ENCODE peak calls at places on chromosomes 12 and 14, in nine cellular contexts. S is right lobe of liver, Y is tibial nerve, D is A549, G is esophagus squamous epithelium, Q is HCT116, J is testis, B is Peyer's patch, U is heart left ventricle. F is an unnamed sample.

GRCh38 chr12:1073652-1074051 is 82.6 kb downstream of the ERC1 start:
- DNase-seq in J (no peak), G (no peak), D (no peak), B (no peak), U (no peak), Y (no peak), S (no peak), Q (no peak), F (no peak)

GRCh38 chr12:54009171-54010052 is 627 bp downstream of the HOXC8 start:
- DNase-seq in Q (no peak), U (no peak), Y (no peak), G (no peak), B (no peak), S (no peak), J (no peak), D (peak; percentile 53), F (no peak)

GRCh38 chr14:76352639-76353281 is 23.2 kb upstream of the ESRRB start:
- DNase-seq in B (no peak), Y (peak; percentile 24), Q (no peak), J (peak; percentile 77), G (no peak), S (peak; percentile 57), U (peak; percentile 42), D (peak; percentile 49), F (no peak)

GRCh38 chr14:98953544-98954346 is 318.3 kb downstream of the BCL11B start:
- DNase-seq in Q (no peak), S (peak; percentile 56), Y (peak; percentile 66), U (peak; percentile 45), J (no peak), B (no peak), G (no peak), D (peak; percentile 70), F (peak; percentile 93)

GRCh38 chr12:113299619-113300237 is 35.2 kb downstream of the SLC8B1 start:
- DNase-seq in B (no peak), S (no peak), J (peak; percentile 46), G (no peak), D (peak; percentile 80), U (peak; percentile 82), Q (peak; percentile 79), Y (no peak), F (no peak)

GRCh38 chr12:115474525-115475353 is 790.8 kb upstream of the TBX3 start:
- DNase-seq in Q (peak; percentile 51), Y (no peak), J (no peak), U (no peak), S (no peak), G (no peak), B (no peak), D (no peak), F (no peak)

GRCh38 chr14:103522649-103523582 is at the start of gene CKB:
- DNase-seq in Q (no peak), D (peak; percentile 72), Y (no peak), U (peak; percentile 79), S (no peak), J (peak; percentile 86), B (no peak), G (no peak), F (peak; percentile 81)

GRCh38 chr12:114481200-114481535 is 75.2 kb upstream of the TBX5 start:
- DNase-seq in S (no peak), D (no peak), Q (no peak), Y (no peak), J (no peak), G (no peak), B (no peak), U (no peak), F (no peak)

GRCh38 chr12:99745106-99745505 is 97.6 kb downstream of the GARIN6 start:
- DNase-seq in Q (no peak), G (no peak), J (no peak), D (no peak), U (no peak), S (no peak), Y (no peak), B (no peak), F (no peak)

GRCh38 chr12:99745895-99746294 is 98.3 kb downstream of the GARIN6 start:
- DNase-seq in Y (no peak), J (no peak), G (no peak), U (no peak), S (no peak), B (no peak), Q (no peak), D (no peak), F (no peak)

DNA sequence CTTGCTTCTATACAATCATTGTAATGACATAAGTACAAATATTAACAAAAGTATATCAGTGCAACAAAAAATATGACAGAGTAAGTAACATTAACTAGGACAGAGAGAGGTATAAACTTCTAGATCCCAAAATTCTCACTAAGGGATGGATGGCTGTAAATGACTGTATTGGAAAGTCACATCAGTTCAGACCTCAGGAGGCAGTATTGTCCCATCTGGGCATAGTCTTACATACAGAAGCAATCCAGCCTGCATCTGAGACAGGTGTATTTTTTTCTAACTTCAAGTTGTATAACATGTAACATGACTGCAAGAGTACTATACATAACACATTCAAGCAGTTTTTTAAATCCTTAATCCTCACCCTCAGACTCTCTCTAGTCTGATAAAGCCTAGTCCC is 99.0 kb downstream of the GARIN6 start:
- DNase-seq in J (no peak), U (no peak), G (no peak), Q (no peak), D (peak; percentile 3), S (no peak), B (no peak), Y (no peak), F (no peak)
- TF ChIP-seq CTCF in J (no peak), U (no peak), G (no peak), Q (no peak), D (no peak), S (no peak), B (no peak), Y (no peak), F (no peak)

GRCh38 chr12:111443086-111443485 is 37.4 kb downstream of the SH2B3 start:
- DNase-seq in Q (no peak), G (no peak), J (no peak), B (no peak), S (peak; percentile 38), Y (no peak), U (peak; percentile 19), D (no peak), F (peak; percentile 38)

GRCh38 chr12:111444314-111444705 is 38.6 kb downstream of the SH2B3 start:
- DNase-seq in Q (no peak), U (no peak), Y (no peak), G (no peak), B (peak; percentile 71), D (no peak), J (no peak), S (no peak), F (no peak)

GRCh38 chr12:111441107-111441928 is 35.6 kb downstream of the SH2B3 start:
- DNase-seq in D (no peak), G (no peak), Q (no peak), B (no peak), S (no peak), J (no peak), U (peak; percentile 9), Y (no peak), F (no peak)

GRCh38 chr12:111443586-111443985 is 37.9 kb downstream of the SH2B3 start:
- DNase-seq in G (no peak), Y (no peak), D (no peak), J (no peak), B (peak; percentile 18), S (peak; percentile 30), U (peak; percentile 30), Q (no peak), F (peak; percentile 56)

GRCh38 chr12:111442301-111443045 is 36.8 kb downstream of the SH2B3 start:
- DNase-seq in Y (no peak), S (peak; percentile 42), D (no peak), B (no peak), G (no peak), Q (no peak), J (no peak), U (peak; percentile 22), F (peak; percentile 59)
- TF ChIP-seq POLR2A in Y (no peak), S (no peak), D (no peak), B (no peak), G (no peak), Q (no peak), J (no peak), U (no peak), F (no peak)

GRCh38 chr14:104741803-104742251 is 11.1 kb upstream of the SIVA1 start:
- DNase-seq in U (peak; percentile 22), Y (no peak), G (no peak), Q (no peak), B (no peak), J (no peak), D (no peak), S (no peak), F (no peak)

GRCh38 chr14:104739026-104739425 is 13.9 kb upstream of the SIVA1 start:
- DNase-seq in B (no peak), Y (no peak), S (no peak), U (no peak), J (no peak), Q (no peak), G (no peak), D (no peak), F (no peak)

GRCh38 chr14:104742586-104743455 is 10.1 kb upstream of the SIVA1 start:
- DNase-seq in U (peak; percentile 25), S (no peak), Y (no peak), J (no peak), Q (no peak), D (no peak), B (no peak), G (no peak), F (no peak)

GRCh38 chr14:104739546-104740516 is 13.1 kb upstream of the SIVA1 start:
- DNase-seq in G (no peak), B (no peak), Q (no peak), J (no peak), U (peak; percentile 17), Y (no peak), S (no peak), D (no peak), F (no peak)

DNA sequence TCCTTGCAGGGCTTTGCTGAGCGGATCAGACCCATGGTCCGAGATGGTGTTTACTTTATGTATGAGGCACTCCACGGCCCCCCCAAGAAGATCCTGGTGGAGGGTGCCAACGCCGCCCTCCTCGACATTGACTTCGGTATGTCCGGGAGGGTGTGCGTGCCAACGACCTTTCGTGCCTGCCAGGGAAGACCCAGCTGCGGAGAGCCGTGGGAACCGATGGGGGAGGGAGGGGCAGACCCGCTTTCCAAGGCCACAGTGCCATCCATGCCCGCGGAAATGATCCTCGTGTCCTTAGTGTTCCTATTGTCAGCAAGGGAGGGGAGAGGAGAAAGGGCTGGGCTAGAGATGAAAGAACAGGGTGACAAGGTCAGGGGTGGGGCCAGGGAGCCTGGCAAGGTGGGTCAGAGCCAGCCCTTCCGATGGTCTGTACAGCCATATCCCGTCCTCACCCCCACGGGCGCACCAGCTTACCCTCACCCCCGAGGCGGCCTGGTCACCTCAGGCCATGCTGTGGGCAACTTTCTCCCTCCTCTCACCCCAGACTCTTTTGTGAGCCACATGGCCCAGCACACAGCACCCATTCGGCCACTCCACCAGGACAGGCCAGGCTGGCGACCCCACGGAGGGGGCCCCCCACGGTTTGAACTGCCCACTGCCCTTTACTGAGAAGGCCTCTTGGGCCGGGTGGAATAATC is 11.7 kb upstream of the SIVA1 start:
- DNase-seq in S (no peak), G (no peak), U (peak; percentile 33), B (no peak), Y (no peak), D (no peak), Q (no peak), J (no peak), F (no peak)
- TF ChIP-seq CTCF in S (no peak), G (no peak), U (no peak), B (no peak), Y (no peak), D (no peak), Q (no peak), J (no peak), F (no peak)

GRCh38 chr12:8031872-8032241 is 659 bp upstream of the FOXJ2 start:
- DNase-seq in Y (no peak), D (no peak), G (no peak), Q (no peak), U (no peak), B (no peak), J (no peak), S (no peak), F (no peak)

GRCh38 chr12:8028267-8028666 is 4.2 kb upstream of the FOXJ2 start:
- DNase-seq in U (no peak), S (no peak), J (no peak), G (no peak), Y (no peak), Q (no peak), D (no peak), B (no peak), F (no peak)

GRCh38 chr12:8030189-8030588 is 2.3 kb upstream of the FOXJ2 start:
- DNase-seq in S (no peak), U (no peak), D (no peak), Y (no peak), G (no peak), J (no peak), Q (no peak), B (no peak), F (no peak)

GRCh38 chr12:8027856-8028255 is 4.7 kb upstream of the FOXJ2 start:
- DNase-seq in G (no peak), S (no peak), Q (no peak), B (no peak), U (no peak), D (no peak), J (no peak), Y (no peak), F (no peak)

DNA sequence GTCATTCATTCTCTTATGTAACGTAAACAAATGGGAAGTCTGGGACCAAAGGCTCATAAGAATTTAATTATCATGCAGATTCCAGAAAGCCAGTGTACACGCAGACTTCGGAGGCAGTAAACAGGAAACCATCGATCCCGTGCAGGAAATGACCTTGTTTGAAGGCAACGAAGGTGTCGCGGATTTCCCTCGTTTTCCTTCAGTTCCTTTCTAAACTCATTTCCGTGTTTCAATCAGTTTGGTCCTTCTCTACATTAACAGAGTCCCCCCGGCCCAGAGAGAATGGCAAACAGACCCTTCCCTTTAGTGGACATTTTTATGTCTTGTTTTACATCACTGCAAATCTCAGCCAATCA is 6.3 kb upstream of the FOXJ2 start:
- DNase-seq in Q (no peak), U (no peak), J (no peak), G (no peak), S (peak; percentile 55), D (no peak), Y (no peak), B (no peak), F (no peak)
- TF ChIP-seq POLR2A in Q (no peak), U (no peak), J (peak; percentile 3), G (no peak), S (peak; percentile 48), D (no peak), Y (peak; percentile 79), B (peak; percentile 38), F (no peak)